ENCODE peak calls at places on chromosome 11, in four cellular contexts. V, L, I and R are unnamed samples.
A peak's percentile ranks its signal among the peaks of the same experiment; 100 is the strongest.

GRCh38 chr11:117831661-117832415 is 7.3 kb upstream of the FXYD2 start:
- DNase-seq in V (peak; percentile 75), L (no peak), I (no peak), R (no peak)

GRCh38 chr11:87597696-87598095 is 560.0 kb downstream of the TMEM135 start:
- DNase-seq in V (no peak), L (no peak), I (no peak), R (no peak)

GRCh38 chr11:5767056-5767455 is 13.0 kb downstream of the OR52N4 start:
- DNase-seq in V (no peak), L (no peak), I (no peak), R (no peak)

GRCh38 chr11:3944198-3944597 is 88.7 kb downstream of the STIM1 start:
- DNase-seq in V (no peak), L (no peak), I (no peak), R (no peak)

GRCh38 chr11:72026029-72026428 is 27.3 kb downstream of the IL18BP start:
- DNase-seq in V (no peak), L (no peak), I (no peak), R (no peak)

GRCh38 chr11:121578216-121579063 is 125.7 kb upstream of the SORL1-AS1 start:
- DNase-seq in V (no peak), L (peak; percentile 95), I (peak; percentile 77), R (no peak)

GRCh38 chr11:1862588-1863351 is 9.9 kb downstream of the LSP1 start:
- DNase-seq in V (no peak), L (no peak), I (no peak), R (peak; percentile 87)

GRCh38 chr11:114366331-114367243 is 33.7 kb downstream of the C11orf71 start:
- DNase-seq in V (no peak), L (no peak), I (no peak), R (peak; percentile 46)

GRCh38 chr11:68099474-68100405 is 21.4 kb downstream of the CHKA start:
- DNase-seq in V (no peak), L (no peak), I (peak; percentile 9), R (no peak)

GRCh38 chr11:129766858-129767604 is 48.6 kb upstream of the TMEM45B start:
- DNase-seq in V (no peak), L (peak; percentile 69), I (peak; percentile 40), R (peak; percentile 60)

GRCh38 chr11:126991596-126991995 is 9.0 kb downstream of the KIRREL3 start:
- DNase-seq in V (no peak), L (no peak), I (no peak), R (no peak)

GRCh38 chr11:113667801-113668200 is 38.3 kb downstream of the TMPRSS5 start:
- DNase-seq in V (no peak), L (no peak), I (no peak), R (no peak)

GRCh38 chr11:69704508-69705245 is 855 bp upstream of the FGF19 start:
- DNase-seq in V (no peak), L (no peak), I (no peak), R (no peak)

GRCh38 chr11:56700242-56700918 is 1.5 kb downstream of the OR9G1 start:
- DNase-seq in V (no peak), L (no peak), I (no peak), R (peak; percentile 21)

GRCh38 chr11:65915821-65916251 is 3.0 kb downstream of the C11orf68 start:
- DNase-seq in V (peak; percentile 98), L (peak; percentile 96), I (peak; percentile 57), R (peak; percentile 95)

GRCh38 chr11:130831506-130832385 is 84.5 kb downstream of the SNX19 start:
- DNase-seq in V (no peak), L (no peak), I (no peak), R (no peak)

GRCh38 chr11:1839924-1840779 is 1.4 kb downstream of the TNNI2 start:
- DNase-seq in V (no peak), L (peak; percentile 85), I (peak; percentile 91), R (no peak)

GRCh38 chr11:25981998-25982397 is 349.9 kb upstream of the ANO3 start:
- DNase-seq in V (no peak), L (peak; percentile 48), I (peak; percentile 15), R (peak; percentile 51)

GRCh38 chr11:76243157-76243556 is 36.9 kb upstream of the WNT11 start:
- DNase-seq in V (no peak), L (no peak), I (no peak), R (no peak)

GRCh38 chr11:18706330-18707243 is 8.0 kb downstream of the TMEM86A start:
- DNase-seq in V (peak; percentile 93), L (no peak), I (no peak), R (no peak)

GRCh38 chr11:69587454-69588081 is 53.4 kb upstream of the CCND1 start:
- DNase-seq in V (peak; percentile 40), L (no peak), I (no peak), R (peak; percentile 52)

GRCh38 chr11:795638-796564 is 2.2 kb downstream of the SLC25A22 start:
- DNase-seq in V (peak; percentile 94), L (peak; percentile 90), I (peak; percentile 86), R (peak; percentile 76)

GRCh38 chr11:72735495-72736027 is 16.6 kb downstream of the ARAP1 start:
- DNase-seq in V (no peak), L (peak; percentile 69), I (peak; percentile 51), R (no peak)

GRCh38 chr11:18393581-18394299 is 623 bp upstream of the LDHA start:
- DNase-seq in V (no peak), L (peak; percentile 73), I (no peak), R (no peak)

GRCh38 chr11:120985718-120986569 is 38.0 kb upstream of the TBCEL start:
- DNase-seq in V (no peak), L (peak; percentile 58), I (peak; percentile 27), R (peak; percentile 49)

GRCh38 chr11:130611791-130612251 is 163.4 kb downstream of the ADAMTS15 start:
- DNase-seq in V (no peak), L (no peak), I (no peak), R (no peak)

GRCh38 chr11:9663699-9664275 is at the start of gene SWAP70:
- DNase-seq in V (peak; percentile 98), L (peak; percentile 82), I (peak; percentile 82), R (peak; percentile 75)
- TF ChIP-seq CTCF in V (no peak), L (no peak), I (no peak), R (peak; percentile 33)

GRCh38 chr11:80388536-80388935 is 947.7 kb upstream of the TENM4 start:
- DNase-seq in V (no peak), L (no peak), I (no peak), R (no peak)
- TF ChIP-seq CTCF in V (no peak), L (no peak), I (no peak), R (no peak)

DNA sequence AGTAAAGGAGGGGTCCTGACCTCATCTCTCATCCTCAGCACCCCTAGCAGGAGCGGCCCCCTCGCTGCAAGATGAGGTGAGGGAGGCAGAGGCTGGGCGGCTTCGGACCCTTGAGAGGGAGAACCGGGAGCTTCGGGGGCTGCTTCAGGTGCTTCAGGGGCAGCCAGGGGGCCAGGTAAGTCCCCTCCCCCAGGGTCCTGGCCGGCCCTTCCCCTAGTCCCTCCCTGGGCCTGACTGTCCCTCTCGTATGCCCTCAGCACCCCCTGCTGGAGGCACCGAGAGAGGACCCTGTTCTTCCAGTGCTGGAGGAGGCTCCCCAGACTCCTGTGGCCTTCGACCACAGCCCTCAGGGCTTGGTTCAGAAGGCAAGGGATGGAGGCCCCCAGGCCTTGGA is 3.7 kb downstream of the CCDC88B start:
- DNase-seq in V (no peak), L (peak; percentile 67), I (peak; percentile 41), R (peak; percentile 48)
- TF ChIP-seq CTCF in V (no peak), L (peak; percentile 59), I (no peak), R (peak; percentile 36)

GRCh38 chr11:124277809-124278208 is 21.6 kb downstream of the OR8G5 start:
- DNase-seq in V (no peak), L (peak; percentile 24), I (peak; percentile 19), R (peak; percentile 12)
- TF ChIP-seq CTCF in V (no peak), L (peak; percentile 22), I (peak; percentile 8), R (no peak)

DNA sequence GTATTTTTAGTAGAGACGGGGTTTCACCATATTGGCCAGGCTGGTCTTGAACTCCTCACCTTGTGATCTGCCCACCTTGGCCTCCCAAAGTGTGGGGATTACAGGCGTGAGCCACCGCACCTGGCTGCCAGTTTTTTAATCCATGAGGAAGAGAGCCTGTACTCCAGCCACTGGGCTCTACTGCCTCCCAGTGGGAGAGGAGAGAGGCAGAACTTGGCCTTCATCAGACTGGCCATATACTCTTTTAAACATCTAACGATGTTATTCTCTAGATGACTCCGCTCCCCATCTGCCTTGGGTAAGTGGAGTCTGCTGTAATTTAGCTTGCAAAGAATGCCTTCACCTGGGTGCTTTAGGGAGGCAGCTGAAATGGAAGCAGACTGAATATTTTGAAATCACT is 34.6 kb downstream of the SLC6A5 start:
- DNase-seq in V (peak; percentile 37), L (no peak), I (no peak), R (peak; percentile 24)
- TF ChIP-seq CTCF in V (no peak), L (peak; percentile 17), I (no peak), R (no peak)

DNA sequence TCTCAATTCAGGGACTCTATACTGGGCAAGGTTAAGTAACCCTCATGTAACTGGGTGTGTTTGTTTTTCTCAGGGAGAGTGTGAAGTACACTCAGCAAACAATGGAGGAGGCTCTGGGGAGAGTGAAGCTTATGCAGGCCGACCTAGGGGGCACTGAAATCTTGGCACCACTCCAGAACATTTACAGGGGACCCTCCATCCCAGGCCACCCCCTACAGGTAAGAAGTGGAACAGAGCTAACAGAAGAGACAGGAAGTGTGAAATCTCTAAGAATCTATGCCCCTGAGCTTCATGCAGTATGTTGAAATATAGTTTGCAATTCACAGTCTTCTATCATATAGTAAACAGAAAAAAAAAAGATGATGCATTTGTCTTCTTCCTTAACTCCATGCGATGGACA is 8.3 kb downstream of the VWA5A start:
- DNase-seq in V (no peak), L (peak; percentile 8), I (no peak), R (no peak)
- TF ChIP-seq CTCF in V (no peak), L (peak; percentile 23), I (no peak), R (no peak)

GRCh38 chr11:60345489-60345888 is 18.4 kb downstream of the MS4A6E start:
- DNase-seq in V (no peak), L (peak; percentile 62), I (peak; percentile 50), R (peak; percentile 42)
- TF ChIP-seq CTCF in V (no peak), L (peak; percentile 84), I (peak; percentile 40), R (peak; percentile 24)

GRCh38 chr11:7347611-7348431 is 96.1 kb downstream of the SYT9 start:
- DNase-seq in V (no peak), L (no peak), I (no peak), R (no peak)

GRCh38 chr11:7348432-7349298 is 97.0 kb downstream of the SYT9 start:
- DNase-seq in V (no peak), L (no peak), I (no peak), R (peak; percentile 13)

GRCh38 chr11:7351228-7351627 is 99.5 kb downstream of the SYT9 start:
- DNase-seq in V (no peak), L (no peak), I (no peak), R (no peak)

GRCh38 chr11:7353100-7353499 is 101.4 kb downstream of the SYT9 start:
- DNase-seq in V (no peak), L (peak; percentile 70), I (peak; percentile 42), R (peak; percentile 50)
- TF ChIP-seq CTCF in V (no peak), L (peak; percentile 74), I (peak; percentile 38), R (peak; percentile 42)